ENCODE peak calls at places on chromosomes 13 and 19, in four cellular contexts. H is H1, X is K562, L is GM12878. D is an unnamed sample.

GRCh38 chr13:96091164-96091931 is 1.4 kb downstream of the HS6ST3 start:
- DNase-seq in H (no peak), X (no peak), L (no peak), D (no peak)

GRCh38 chr19:47122359-47123335 is 8.0 kb upstream of the SAE1 start:
- DNase-seq in H (no peak), X (no peak), L (no peak), D (peak; percentile 58)

GRCh38 chr13:113759525-113760137 is 605 bp downstream of the TMEM255B start:
- DNase-seq in H (no peak), X (no peak), L (no peak), D (no peak)

GRCh38 chr13:94246495-94246894 is 233.0 kb downstream of the DCT start:
- DNase-seq in H (no peak), X (no peak), L (no peak), D (no peak)

GRCh38 chr13:96817336-96817941 is 176.8 kb downstream of the OXGR1 start:
- DNase-seq in H (no peak), X (no peak), L (no peak), D (peak; percentile 6)

GRCh38 chr13:54633461-54633860 is 1604.8 kb downstream of the OLFM4 start:
- DNase-seq in H (no peak), X (no peak), L (no peak), D (no peak)

GRCh38 chr13:107531180-107531579 is 684.2 kb downstream of the LIG4 start:
- DNase-seq in H (no peak), X (no peak), L (no peak), D (no peak)

GRCh38 chr13:40974460-40975407 is 44.4 kb downstream of the ELF1 start:
- DNase-seq in H (no peak), X (peak; percentile 47), L (no peak), D (peak; percentile 65)

GRCh38 chr19:33535176-33535575 is 13.6 kb upstream of the PEPD start:
- DNase-seq in H (no peak), X (no peak), L (no peak), D (no peak)

GRCh38 chr19:2244486-2244885 is 4.6 kb upstream of the AMH start:
- DNase-seq in H (no peak), X (no peak), L (no peak), D (no peak)

GRCh38 chr13:71605744-71606143 is 261.3 kb downstream of the DACH1 start:
- DNase-seq in H (no peak), X (no peak), L (no peak), D (no peak)

GRCh38 chr13:30077338-30077737 is 226.9 kb upstream of the UBL3 start:
- DNase-seq in H (no peak), X (no peak), L (no peak), D (no peak)

GRCh38 chr13:96806750-96807149 is 187.5 kb downstream of the OXGR1 start:
- DNase-seq in H (no peak), X (no peak), L (no peak), D (no peak)

GRCh38 chr19:14116918-14117578 is 514 bp downstream of the PRKACA start:
- DNase-seq in H (no peak), X (peak; percentile 66), L (no peak), D (no peak)

GRCh38 chr13:100646030-100646673 is 28.4 kb downstream of the TMTC4 start:
- DNase-seq in H (no peak), X (peak; percentile 23), L (no peak), D (peak; percentile 28)

GRCh38 chr13:25973085-25973484 is 78.7 kb downstream of the SHISA2 start:
- DNase-seq in H (no peak), X (no peak), L (no peak), D (no peak)

GRCh38 chr13:95920485-95920884 is 132.7 kb downstream of the UGGT2 start:
- DNase-seq in H (no peak), X (no peak), L (no peak), D (no peak)

GRCh38 chr13:112978561-112979405 is 9.8 kb downstream of the MCF2L start:
- DNase-seq in H (no peak), X (no peak), L (no peak), D (no peak)

GRCh38 chr19:10092648-10093294 is 6.7 kb downstream of the SHFL start:
- DNase-seq in H (no peak), X (no peak), L (no peak), D (no peak)

GRCh38 chr13:95603887-95604533 is 40.5 kb downstream of the DZIP1 start:
- DNase-seq in H (no peak), X (no peak), L (no peak), D (peak; percentile 70)

GRCh38 chr13:28582892-28583240 is 76.1 kb upstream of the POMP start:
- DNase-seq in H (no peak), X (no peak), L (no peak), D (no peak)

GRCh38 chr13:28584873-28585317 is 74.0 kb upstream of the POMP start:
- DNase-seq in H (no peak), X (no peak), L (no peak), D (no peak)

GRCh38 chr13:28583661-28584091 is 75.3 kb upstream of the POMP start:
- DNase-seq in H (no peak), X (peak; percentile 41), L (no peak), D (no peak)

GRCh38 chr13:28579334-28579733 is 79.6 kb upstream of the POMP start:
- DNase-seq in H (no peak), X (no peak), L (no peak), D (no peak)

GRCh38 chr13:28582225-28582891 is 76.6 kb upstream of the POMP start:
- DNase-seq in H (no peak), X (peak; percentile 38), L (no peak), D (no peak)
- TF ChIP-seq RAD21 in H (no peak), X (no peak), L (no peak), D (no peak)

GRCh38 chr13:49098198-49098597 is 121.9 kb upstream of the MLNR start:
- DNase-seq in H (no peak), X (no peak), L (no peak), D (no peak)
- TF ChIP-seq BRCA1 in H (no peak), X (no peak), L (no peak), D (no peak)

GRCh38 chr13:23986619-23987018 is 89.3 kb upstream of the C1QTNF9B start:
- DNase-seq in H (no peak), X (no peak), L (no peak), D (no peak)

GRCh38 chr13:23985060-23985459 is 87.8 kb upstream of the C1QTNF9B start:
- DNase-seq in H (no peak), X (no peak), L (no peak), D (no peak)

GRCh38 chr13:23985846-23986245 is 88.5 kb upstream of the C1QTNF9B start:
- DNase-seq in H (no peak), X (no peak), L (no peak), D (no peak)

GRCh38 chr13:23988546-23989122 is 91.3 kb upstream of the C1QTNF9B start:
- DNase-seq in H (no peak), X (no peak), L (no peak), D (no peak)

GRCh38 chr13:23987331-23987730 is 90.0 kb upstream of the C1QTNF9B start:
- DNase-seq in H (no peak), X (no peak), L (no peak), D (no peak)
- TF ChIP-seq RAD21 in H (no peak), X (no peak), L (no peak), D (no peak)

DNA sequence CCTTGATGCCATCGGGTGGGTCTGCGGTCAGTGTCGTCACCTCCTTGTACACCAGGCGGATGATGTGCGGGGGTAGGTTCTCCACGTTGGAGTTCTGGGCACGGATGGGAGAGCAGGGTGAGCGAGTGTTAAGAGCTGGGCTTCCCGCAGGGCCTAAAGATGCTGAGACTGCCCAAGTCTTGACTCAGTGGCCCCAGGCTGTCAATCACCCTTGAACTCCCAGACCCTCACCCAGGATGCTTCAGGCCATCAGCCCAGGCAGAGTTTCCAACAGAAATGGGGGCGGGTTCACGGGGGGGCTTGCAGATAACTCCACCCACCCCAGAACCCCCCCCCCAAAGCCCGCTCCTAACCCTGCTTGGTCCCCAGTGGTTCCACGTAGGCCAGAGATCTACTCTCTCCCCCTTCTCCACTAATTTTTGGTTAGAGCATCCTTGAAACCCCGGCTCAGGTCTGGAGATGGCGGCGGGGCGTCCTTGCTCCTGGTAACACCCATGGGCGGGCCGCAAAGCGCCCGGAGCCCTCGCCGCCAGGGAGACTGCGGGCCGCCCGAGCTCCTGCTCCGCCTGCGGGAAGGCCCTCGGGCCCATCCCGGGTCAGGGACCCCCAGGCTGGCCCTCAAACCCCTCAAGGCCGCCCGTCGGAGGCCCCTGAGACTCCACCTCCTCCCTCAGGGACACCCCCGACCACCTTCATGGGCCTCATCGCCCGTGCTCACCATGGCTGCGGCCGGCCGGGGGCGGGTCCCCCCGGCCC is 541 bp downstream of the UBE2S start:
- DNase-seq in H (no peak), X (peak; percentile 79), L (no peak), D (no peak)
- TF ChIP-seq BRCA1 in H (no peak), X (no peak), L (no peak), D (no peak)